ENCODE peak calls at places on chromosome 22, in four cellular contexts. Z, T, M and D are unnamed samples.

GRCh38 chr22:25475554-25476022 is 88.9 kb upstream of the GRK3 start:
- DNase-seq in Z (no peak), T (peak), M (no peak), D (peak)

GRCh38 chr22:45246060-45246985 is 5.6 kb upstream of the KIAA0930 start:
- DNase-seq in Z (no peak), T (peak), M (no peak), D (peak)

GRCh38 chr22:41561335-41561734 is 525 bp downstream of the CSDC2 start:
- DNase-seq in Z (no peak), T (no peak), M (no peak), D (no peak)

GRCh38 chr22:35777335-35777975 is 59.8 kb downstream of the APOL5 start:
- DNase-seq in Z (no peak), T (peak), M (no peak), D (no peak)

GRCh38 chr22:28873183-28873964 is 10.0 kb upstream of the ZNRF3 start:
- DNase-seq in Z (no peak), T (peak), M (no peak), D (no peak)

GRCh38 chr22:35687461-35687860 is 30.2 kb upstream of the APOL5 start:
- DNase-seq in Z (no peak), T (no peak), M (no peak), D (no peak)

GRCh38 chr22:39718921-39719320 is 148.4 kb downstream of the CACNA1I start:
- DNase-seq in Z (no peak), T (no peak), M (no peak), D (no peak)

GRCh38 chr22:27170491-27170890 is 513.1 kb downstream of the MIAT start:
- DNase-seq in Z (no peak), T (peak), M (peak), D (peak)

GRCh38 chr22:50444663-50445062 is 30.2 kb downstream of the SBF1 start:
- DNase-seq in Z (no peak), T (peak), M (no peak), D (peak)

GRCh38 chr22:36368359-36368983 is 19.3 kb downstream of the MYH9 start:
- DNase-seq in Z (no peak), T (peak), M (no peak), D (no peak)

GRCh38 chr22:40401532-40401931 is 31.1 kb downstream of the SGSM3 start:
- DNase-seq in Z (no peak), T (no peak), M (no peak), D (no peak)

DNA sequence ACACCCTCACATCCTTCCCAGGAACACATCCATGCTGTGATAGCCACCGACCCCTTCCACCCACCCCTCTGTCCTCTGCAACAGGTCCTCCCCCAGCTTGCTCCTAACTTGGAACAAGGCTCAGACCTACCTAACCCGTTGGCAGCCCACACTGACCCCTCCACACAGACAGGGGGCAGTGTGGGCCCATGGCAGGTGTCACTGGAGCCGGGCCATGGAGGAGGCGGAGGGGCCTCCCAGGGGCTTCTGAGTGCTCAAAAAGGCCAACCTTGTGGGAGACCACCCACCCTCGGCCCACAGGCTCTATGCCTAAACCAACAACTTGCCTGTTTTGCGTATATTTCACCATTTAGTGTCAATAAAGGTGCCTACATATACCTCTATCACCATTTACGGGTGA is 57.0 kb downstream of the CERK start:
- DNase-seq in Z (no peak), T (no peak), M (no peak), D (no peak)
- TF ChIP-seq CTCF in Z (no peak), T (peak), M (no peak), D (no peak)

GRCh38 chr22:23520875-23521441 is 59.1 kb downstream of the IGLL1 start:
- DNase-seq in Z (peak), T (peak), M (peak), D (peak)

GRCh38 chr22:23519442-23520177 is 60.5 kb downstream of the IGLL1 start:
- DNase-seq in Z (peak), T (no peak), M (no peak), D (no peak)

GRCh38 chr22:23522642-23523251 is 57.3 kb downstream of the IGLL1 start:
- DNase-seq in Z (peak), T (no peak), M (peak), D (no peak)

GRCh38 chr22:23523746-23524145 is 56.3 kb downstream of the IGLL1 start:
- DNase-seq in Z (peak), T (no peak), M (no peak), D (no peak)

DNA sequence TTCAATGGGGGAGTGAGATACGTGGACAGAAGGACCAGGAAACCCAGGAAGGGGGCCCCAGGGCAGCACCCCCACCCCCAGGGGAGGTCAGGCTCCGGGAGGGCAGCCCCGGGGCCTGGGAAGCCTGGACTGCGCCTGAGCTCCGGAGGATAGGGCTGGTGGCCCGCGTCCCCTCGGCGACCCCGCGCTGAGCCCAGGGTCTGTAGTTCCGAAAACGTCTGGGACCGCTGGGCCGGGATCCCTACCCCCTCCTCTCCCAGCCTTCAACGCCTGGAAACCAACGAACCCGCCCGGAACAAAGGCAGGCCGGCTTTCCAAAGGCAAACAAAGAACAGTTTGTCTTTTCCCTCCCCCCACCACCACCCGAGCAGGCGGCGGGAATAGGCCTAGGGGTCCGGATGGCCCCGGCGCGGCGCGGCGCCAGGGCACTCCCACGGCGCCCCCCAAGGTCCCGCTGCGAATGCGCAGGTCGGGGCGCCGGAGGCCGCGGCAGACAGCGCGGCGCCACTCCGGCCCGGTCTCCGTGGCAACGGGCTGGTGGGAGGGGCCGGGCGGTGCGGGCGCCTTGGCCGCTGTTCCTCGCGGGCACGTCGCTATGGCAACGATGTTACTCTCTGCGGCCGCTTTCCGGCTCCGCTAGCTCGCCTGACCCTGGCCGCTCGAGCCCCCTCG is 58.5 kb downstream of the IGLL1 start:
- DNase-seq in Z (peak), T (peak), M (peak), D (peak)
- TF ChIP-seq CTCF in Z (peak), T (peak), M (peak), D (no peak)

GRCh38 chr22:37549704-37550059 is 10.6 kb upstream of the CDC42EP1 start:
- DNase-seq in Z (no peak), T (peak), M (no peak), D (no peak)
- TF ChIP-seq CTCF in Z (peak), T (peak), M (peak), D (peak)

DNA sequence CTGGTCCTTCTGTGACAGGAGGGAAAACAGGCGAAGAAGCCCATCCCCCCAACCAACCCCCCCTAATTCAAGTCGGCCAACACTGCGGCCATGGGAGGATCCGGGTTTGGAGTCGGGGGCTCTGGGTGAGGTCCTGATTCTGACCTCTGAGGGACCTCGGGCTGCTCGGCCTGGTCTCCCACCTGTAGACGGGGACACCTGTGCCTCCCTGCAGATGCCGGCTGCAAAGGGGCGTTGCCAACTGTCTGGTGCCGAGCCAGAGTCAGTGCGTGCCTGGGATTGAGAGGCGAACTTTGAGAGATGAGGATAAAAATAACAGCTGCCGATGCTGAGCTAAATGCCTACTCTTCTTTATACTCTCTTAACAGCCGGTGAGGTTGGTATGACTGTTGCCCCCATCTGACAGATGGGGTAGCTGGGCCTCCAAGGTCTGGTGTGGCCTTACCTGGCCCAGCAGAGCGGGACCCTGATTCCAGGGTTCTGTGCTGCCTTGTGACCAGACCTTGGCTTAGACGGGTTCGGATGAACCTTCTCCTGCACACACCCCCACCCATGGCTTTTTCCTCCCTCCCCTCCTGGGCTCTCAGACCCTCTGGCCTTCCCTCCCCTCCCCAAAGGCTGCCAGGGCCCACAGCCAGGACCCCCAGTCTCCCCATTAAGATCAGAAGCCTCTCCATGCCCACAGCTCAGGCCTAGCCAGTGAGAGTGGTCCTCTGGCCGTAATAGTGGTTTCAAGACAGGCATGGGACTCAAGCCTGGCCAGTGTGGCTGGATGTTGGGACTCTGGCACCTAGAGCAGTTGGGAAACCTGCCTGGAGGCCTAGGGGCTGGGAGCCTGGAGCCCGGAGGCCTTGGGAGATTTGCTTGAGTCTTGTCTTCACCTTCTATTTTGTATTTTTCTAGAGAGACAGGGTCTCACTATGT is 41.7 kb downstream of the KCNJ4 start:
- DNase-seq in Z (peak), T (no peak), M (no peak), D (no peak)
- TF ChIP-seq CTCF in Z (peak), T (no peak), M (no peak), D (no peak)

DNA sequence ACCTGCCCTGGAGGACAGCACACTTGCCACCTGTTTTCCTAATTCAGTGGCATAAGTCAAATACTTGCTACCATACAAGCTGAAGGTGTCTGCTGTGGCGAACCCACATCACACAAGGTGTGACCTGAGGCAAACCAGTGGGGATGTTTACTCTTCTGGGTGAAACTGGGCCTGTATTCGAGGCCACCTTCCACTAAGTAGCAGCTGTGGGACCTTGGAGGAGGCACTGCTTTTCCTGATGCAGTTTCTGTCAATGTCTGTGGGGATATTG is 927.4 kb downstream of the BRD1 start:
- DNase-seq in Z (no peak), T (no peak), M (no peak), D (no peak)
- TF ChIP-seq CTCF in Z (no peak), T (no peak), M (no peak), D (no peak)

GRCh38 chr22:22818861-22819855 is 68.5 kb upstream of the IGLL5 start:
- DNase-seq in Z (no peak), T (no peak), M (no peak), D (no peak)
- TF ChIP-seq CTCF in Z (no peak), T (no peak), M (no peak), D (no peak)

GRCh38 chr22:19118601-19118880 is 3.7 kb downstream of the DGCR2 start:
- DNase-seq in Z (peak), T (no peak), M (no peak), D (no peak)

GRCh38 chr22:19114984-19115552 is 7.1 kb downstream of the DGCR2 start:
- DNase-seq in Z (peak), T (no peak), M (no peak), D (no peak)

GRCh38 chr22:19113429-19113828 is 8.8 kb downstream of the DGCR2 start:
- DNase-seq in Z (peak), T (no peak), M (no peak), D (no peak)

GRCh38 chr22:19117111-19117512 is 5.1 kb downstream of the DGCR2 start:
- DNase-seq in Z (no peak), T (no peak), M (no peak), D (no peak)

DNA sequence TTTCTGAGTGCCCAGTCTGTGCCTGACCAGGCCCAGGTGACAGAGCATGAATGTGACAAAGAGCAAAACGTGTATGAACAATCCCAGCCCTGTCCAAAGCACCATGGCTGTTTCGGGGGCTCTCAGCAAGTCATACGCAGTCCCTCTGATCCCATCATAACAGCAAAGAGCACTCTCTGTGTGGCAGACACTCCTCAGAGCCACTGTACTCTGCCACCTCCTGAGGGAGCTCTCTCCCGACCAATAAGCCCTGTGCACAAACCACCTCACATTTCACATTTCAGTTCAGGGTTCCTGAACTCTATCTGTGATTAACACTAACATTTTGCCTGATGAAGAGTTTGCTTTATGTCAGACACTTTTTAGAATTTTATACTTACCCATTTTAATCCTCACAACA is 6.6 kb downstream of the DGCR2 start:
- DNase-seq in Z (no peak), T (no peak), M (no peak), D (no peak)
- TF ChIP-seq CTCF in Z (no peak), T (peak), M (no peak), D (no peak)

GRCh38 chr22:30866811-30867271 is 101.7 kb downstream of the MORC2 start:
- DNase-seq in Z (no peak), T (no peak), M (no peak), D (no peak)
- TF ChIP-seq CTCF in Z (peak), T (peak), M (no peak), D (no peak)

GRCh38 chr22:49048591-49048990 is 779.1 kb downstream of the BRD1 start:
- DNase-seq in Z (no peak), T (no peak), M (peak), D (no peak)

GRCh38 chr22:49047461-49047860 is 780.2 kb downstream of the BRD1 start:
- DNase-seq in Z (no peak), T (peak), M (peak), D (no peak)

GRCh38 chr22:49045276-49045675 is 782.4 kb downstream of the BRD1 start:
- DNase-seq in Z (peak), T (no peak), M (no peak), D (no peak)

GRCh38 chr22:49046000-49046545 is 781.6 kb downstream of the BRD1 start:
- DNase-seq in Z (peak), T (no peak), M (no peak), D (no peak)

DNA sequence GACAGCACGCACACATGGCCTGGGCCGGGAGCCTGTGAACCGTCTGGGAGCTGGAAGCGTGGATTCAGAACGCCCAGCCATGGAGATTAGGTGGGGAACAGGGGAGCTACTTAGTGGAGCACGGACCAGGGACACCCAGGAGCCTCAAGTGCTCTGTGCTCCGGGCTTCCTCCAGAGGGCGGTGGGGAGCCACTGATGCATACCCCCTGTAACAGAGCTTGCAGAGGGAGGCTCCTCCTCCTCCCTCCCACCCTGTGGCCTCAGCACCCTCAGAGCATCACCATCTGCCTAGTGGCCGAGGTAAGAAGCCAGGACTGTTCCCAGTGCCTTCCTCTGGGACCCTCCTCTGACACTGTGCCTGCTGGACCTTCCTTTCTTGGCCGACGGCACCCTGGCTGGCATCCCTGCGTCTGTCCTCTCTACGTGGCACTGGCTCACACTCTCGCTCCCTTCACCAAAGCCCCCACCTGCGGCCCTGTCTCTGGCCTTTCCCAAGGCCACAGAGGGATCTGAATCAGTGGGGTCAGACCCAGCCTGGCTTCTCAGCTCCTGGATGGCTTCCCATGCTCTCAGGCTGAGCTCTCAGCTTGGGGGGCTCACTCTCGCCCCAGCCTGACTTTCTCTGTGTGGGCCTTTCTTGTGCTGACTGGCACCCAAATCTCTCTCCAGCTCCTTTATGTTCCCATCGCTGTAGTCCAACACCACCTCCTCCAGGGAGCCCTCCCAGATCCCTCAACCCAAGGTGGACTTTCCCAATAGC is 780.9 kb downstream of the BRD1 start:
- DNase-seq in Z (no peak), T (no peak), M (no peak), D (no peak)
- TF ChIP-seq CTCF in Z (peak), T (no peak), M (no peak), D (no peak)

GRCh38 chr22:23750744-23751440 is at the start of gene ZNF70:
- DNase-seq in Z (peak), T (peak), M (peak), D (peak)
- TF ChIP-seq CTCF in Z (peak), T (peak), M (no peak), D (no peak)